ENCODE peak calls at places on chromosomes 6 and 20, in eight cellular contexts. O is amniotic epithelial cell; U is WTC11; J is anterior cingulate cortex; W is astrocyte; M is neural crest cell; N is NCI-H460; E is activated T-helper 1 cell treated with anti-CD3 and anti-CD28 coated beads, Interleukin-12 subunit alpha, Interleukin-12 subunit beta, Interleukin-2, Interleukin-4 antibody, amounts not matched to agents 30 ng/mL and 10 ng/mL and 1 ng/mL, durations not matched to agents 14 hours and 24 hours and 36 hours. K is an unnamed sample.

GRCh38 chr6:109816452-109817374 is 125.6 kb downstream of the FIG4 start:
- DNase-seq in J (no peak), U (no peak), E (no peak), M (no peak), N (no peak), W (no peak), O (no peak), K (no peak)

GRCh38 chr6:90144396-90144795 is 152.2 kb downstream of the BACH2 start:
- DNase-seq in W (no peak), M (no peak), O (no peak), J (no peak), N (no peak), U (no peak), E (no peak), K (no peak)

GRCh38 chr20:9071976-9072726 is 3.3 kb downstream of the PLCB4 start:
- DNase-seq in M (no peak), N (no peak), O (no peak), J (no peak), E (no peak), U (no peak), W (no peak), K (no peak)

GRCh38 chr6:118469468-118469867 is 78.6 kb upstream of the PLN start:
- DNase-seq in W (no peak), U (no peak), M (no peak), N (no peak), O (peak; percentile 27), E (no peak), J (no peak), K (no peak)

GRCh38 chr20:31568773-31569162 is 36.3 kb upstream of the ID1 start:
- DNase-seq in U (no peak), N (no peak), O (no peak), W (no peak), M (no peak), E (no peak), J (no peak), K (no peak)

GRCh38 chr6:52937908-52938307 is 28.4 kb upstream of the GSTA3 start:
- DNase-seq in O (no peak), J (no peak), N (no peak), W (peak; percentile 16), U (no peak), E (no peak), M (no peak), K (no peak)

GRCh38 chr20:57654363-57654997 is 34.3 kb upstream of the ZBP1 start:
- DNase-seq in O (peak; percentile 51), M (peak; percentile 50), N (peak; percentile 53), E (peak; percentile 23), W (peak; percentile 25), U (peak; percentile 76), J (peak; percentile 17), K (peak; percentile 48)

GRCh38 chr6:25753079-25753478 is 1.5 kb upstream of the SLC17A4 start:
- DNase-seq in N (no peak), O (no peak), E (no peak), W (no peak), J (no peak), U (no peak), M (no peak), K (no peak)

GRCh38 chr6:73743556-73743955 is 47.6 kb downstream of the CD109 start:
- DNase-seq in M (no peak), N (no peak), E (no peak), J (no peak), U (no peak), W (peak; percentile 16), O (peak; percentile 19), K (no peak)

GRCh38 chr6:119442776-119443184 is 93.2 kb upstream of the MAN1A1 start:
- DNase-seq in E (no peak), J (no peak), M (no peak), W (no peak), O (no peak), U (no peak), N (no peak), K (no peak)

GRCh38 chr6:21769405-21769851 is 175.9 kb downstream of the SOX4 start:
- DNase-seq in E (no peak), O (peak; percentile 99), N (no peak), J (no peak), U (peak; percentile 41), W (peak; percentile 100), M (no peak), K (peak; percentile 67)

GRCh38 chr6:151493495-151494234 is at the start of gene CCDC170:
- DNase-seq in J (peak; percentile 36), N (no peak), E (no peak), W (peak; percentile 5), U (peak; percentile 70), O (no peak), M (peak; percentile 40), K (no peak)

GRCh38 chr20:14342910-14343309 is 5.5 kb upstream of the FLRT3 start:
- DNase-seq in E (no peak), W (no peak), J (no peak), O (no peak), M (no peak), N (no peak), U (no peak), K (no peak)

GRCh38 chr6:42374027-42374669 is 77.6 kb downstream of the TRERF1 start:
- DNase-seq in U (no peak), M (no peak), W (no peak), E (no peak), J (no peak), O (no peak), N (no peak), K (no peak)

GRCh38 chr20:3106658-3107463 is 22.3 kb upstream of the AVP start:
- DNase-seq in M (no peak), N (no peak), W (no peak), E (no peak), O (no peak), J (no peak), U (no peak), K (no peak)

GRCh38 chr20:3796477-3797225 is 541 bp downstream of the CDC25B start:
- DNase-seq in M (no peak), O (no peak), U (no peak), J (no peak), N (no peak), W (no peak), E (no peak), K (no peak)

GRCh38 chr6:71768356-71768755 is 118.0 kb upstream of the RIMS1 start:
- DNase-seq in J (no peak), U (no peak), M (no peak), W (no peak), E (no peak), O (no peak), N (no peak), K (no peak)

GRCh38 chr20:63690898-63691710 is 5.3 kb upstream of the TNFRSF6B start:
- DNase-seq in N (no peak), J (no peak), U (no peak), E (no peak), O (no peak), M (no peak), W (no peak), K (no peak)

GRCh38 chr6:122804962-122805499 is 16.0 kb downstream of the SMPDL3A start:
- DNase-seq in O (peak; percentile 55), M (no peak), J (no peak), N (no peak), E (no peak), W (no peak), U (no peak), K (no peak)